ENCODE peak calls at places on chromosomes 7 and 10, in six cellular contexts. T is heart left ventricle, E is MM.1S, F is tibial nerve, Y is AG04450, G is esophagus squamous epithelium. N is an unnamed sample.

GRCh38 chr10:97907830-97908229 is 58.2 kb downstream of the GOLGA7B start:
- DNase-seq in T (no peak), E (no peak), F (no peak), Y (no peak), G (no peak), N (no peak)

GRCh38 chr10:35150335-35150734 is 23.7 kb downstream of the CREM start:
- DNase-seq in T (no peak), E (peak; percentile 17), F (no peak), Y (no peak), G (no peak), N (no peak)

GRCh38 chr10:547591-548081 is 141.8 kb downstream of the DIP2C start:
- DNase-seq in T (no peak), E (no peak), F (no peak), Y (no peak), G (no peak), N (no peak)

GRCh38 chr10:33799944-33800323 is 465.5 kb upstream of the NRP1 start:
- DNase-seq in T (no peak), E (no peak), F (no peak), Y (no peak), G (no peak), N (no peak)

GRCh38 chr7:137696376-137696775 is 150.4 kb downstream of the DGKI start:
- DNase-seq in T (no peak), E (no peak), F (no peak), Y (no peak), G (no peak), N (no peak)

GRCh38 chr10:78470267-78471103 is 436.8 kb downstream of the RPS24 start:
- DNase-seq in T (no peak), E (no peak), F (no peak), Y (no peak), G (no peak), N (no peak)

GRCh38 chr10:17616403-17617030 is 657 bp downstream of the HACD1 start:
- DNase-seq in T (peak; percentile 84), E (no peak), F (peak; percentile 24), Y (no peak), G (no peak), N (peak; percentile 41)

GRCh38 chr10:93461124-93461806 is 20.9 kb downstream of the MYOF start:
- DNase-seq in T (no peak), E (no peak), F (no peak), Y (no peak), G (no peak), N (no peak)

GRCh38 chr10:87816163-87816841 is 1.7 kb downstream of the ATAD1 start:
- DNase-seq in T (no peak), E (no peak), F (no peak), Y (no peak), G (no peak), N (no peak)

GRCh38 chr7:27611043-27611442 is 51.6 kb downstream of the HIBADH start:
- DNase-seq in T (no peak), E (no peak), F (no peak), Y (no peak), G (no peak), N (no peak)

GRCh38 chr7:75962607-75963382 is 31.6 kb downstream of the TMEM120A start:
- DNase-seq in T (no peak), E (no peak), F (no peak), Y (peak; percentile 21), G (no peak), N (no peak)

GRCh38 chr10:34549001-34549400 is 266.1 kb downstream of the PARD3 start:
- DNase-seq in T (no peak), E (no peak), F (no peak), Y (no peak), G (no peak), N (no peak)

GRCh38 chr7:128879939-128880746 is 17.5 kb downstream of the ATP6V1F start:
- DNase-seq in T (peak; percentile 77), E (no peak), F (no peak), Y (no peak), G (no peak), N (peak; percentile 85)

DNA sequence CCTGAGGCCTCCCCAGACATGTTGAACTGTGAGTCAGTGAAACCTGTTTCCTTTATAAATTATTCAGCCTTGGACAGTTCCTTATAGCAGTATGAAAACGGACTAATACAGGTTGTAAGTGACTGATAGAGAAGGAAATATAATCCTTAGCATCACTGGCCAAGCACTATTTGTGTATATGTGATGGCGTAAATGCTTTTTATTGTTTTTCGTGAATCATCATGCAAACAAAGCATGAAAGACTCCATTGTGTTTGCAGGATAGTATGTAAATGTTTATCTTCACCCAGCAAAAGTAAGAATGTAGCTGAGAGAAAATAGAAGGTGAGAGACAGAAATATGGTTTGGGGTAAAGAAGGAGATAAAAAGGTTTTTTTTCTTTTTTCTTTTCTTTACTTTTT is 92.5 kb upstream of the LRGUK start:
- DNase-seq in T (no peak), E (no peak), F (no peak), Y (no peak), G (no peak), N (no peak)
- H3K9me3 ChIP-seq in T (no peaks in the 10 kb centered on the region), E (no peaks in the 10 kb centered on the region), F (no peaks in the 10 kb centered on the region), Y (no peaks in the 10 kb centered on the region), G (no peaks in the 10 kb centered on the region), N (no peaks in the 10 kb centered on the region)

DNA sequence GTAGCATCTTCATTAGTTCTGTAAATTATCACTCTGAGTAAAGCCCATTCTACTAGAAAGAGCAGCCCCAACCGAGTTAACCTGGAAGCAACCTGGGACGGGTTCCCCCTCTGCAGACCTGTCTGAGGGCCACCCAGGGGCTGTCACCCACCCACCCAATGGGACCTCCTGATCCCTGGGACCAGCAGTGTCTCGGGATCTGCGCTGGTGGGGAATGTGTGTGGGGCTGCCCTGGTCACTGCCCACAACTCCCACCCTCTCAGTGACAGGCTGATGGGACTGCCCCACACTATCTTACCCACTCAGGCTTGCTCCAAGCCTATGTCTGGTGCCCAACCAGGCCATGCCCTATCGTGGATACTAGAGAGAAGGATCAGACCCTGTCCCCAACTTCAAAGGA is 215.0 kb downstream of the GRID1 start:
- DNase-seq in T (no peak), E (no peak), F (no peak), Y (no peak), G (no peak), N (no peak)
- H3K4me3 ChIP-seq in T (no peak overlapping the region), E (no peak overlapping the region), F (no peak overlapping the region), Y (no peak overlapping the region), G (no peak overlapping the region), N (no peak overlapping the region)

GRCh38 chr10:86691333-86692022 is 23.2 kb downstream of the LDB3 start:
- DNase-seq in T (peak; percentile 66), E (no peak), F (no peak), Y (no peak), G (no peak), N (no peak)

GRCh38 chr10:86692023-86692514 is 23.8 kb downstream of the LDB3 start:
- DNase-seq in T (no peak), E (no peak), F (no peak), Y (no peak), G (no peak), N (no peak)

GRCh38 chr10:86692664-86693063 is 24.4 kb downstream of the LDB3 start:
- DNase-seq in T (no peak), E (no peak), F (no peak), Y (no peak), G (no peak), N (no peak)

GRCh38 chr10:86693289-86693688 is 25.0 kb downstream of the LDB3 start:
- DNase-seq in T (no peak), E (no peak), F (no peak), Y (no peak), G (no peak), N (no peak)

DNA sequence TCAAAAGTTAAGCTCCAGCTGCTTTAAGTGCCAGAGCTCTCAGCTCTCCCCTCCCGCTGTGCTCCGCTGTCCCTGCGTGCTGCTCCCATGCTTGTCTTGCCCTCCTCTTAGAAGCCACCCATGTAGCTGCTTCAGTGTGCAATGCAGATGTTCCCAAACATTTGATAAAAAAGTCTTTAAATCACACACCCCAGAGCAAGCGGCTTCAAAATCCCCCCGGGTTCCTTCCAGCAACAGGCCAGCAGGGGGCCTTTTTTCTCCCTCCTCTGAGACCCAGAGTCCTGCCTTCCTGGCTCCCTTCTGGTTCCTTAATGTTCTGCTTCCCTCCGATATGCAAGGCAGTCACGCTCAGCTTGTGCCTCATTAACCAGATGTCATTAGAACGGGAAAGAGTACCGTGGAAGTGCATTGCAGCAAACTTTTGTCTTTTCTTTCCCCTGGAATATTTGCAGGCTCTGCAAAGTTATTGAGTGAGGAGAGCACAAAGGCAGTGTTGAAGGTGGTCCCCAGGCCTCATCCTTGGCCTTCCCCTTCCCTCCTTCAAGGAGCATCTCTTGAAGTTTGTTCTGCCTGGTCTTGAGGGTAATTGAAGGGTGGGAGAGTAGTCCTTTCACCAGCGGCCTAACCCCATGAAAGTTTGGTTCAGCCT is 25.5 kb downstream of the LDB3 start:
- DNase-seq in T (no peak), E (peak; percentile 25), F (no peak), Y (no peak), G (no peak), N (peak; percentile 71)
- TF ChIP-seq CTCF in T (peak; percentile 61), E (peak; percentile 50), F (peak; percentile 69), Y (peak; percentile 84), G (peak; percentile 53), N (peak; percentile 74)

GRCh38 chr7:64521409-64521984 is 41.4 kb downstream of the ZNF680 start:
- DNase-seq in T (no peak), E (no peak), F (no peak), Y (no peak), G (no peak), N (no peak)
- H3K9me3 ChIP-seq in T (peaks cover 3% of the 10 kb centered on the region), E (no peaks in the 10 kb centered on the region), F (no peaks in the 10 kb centered on the region), Y (peaks cover 4% of the 10 kb centered on the region), G (peaks cover 99% of the 10 kb centered on the region), N (peaks cover 5% of the 10 kb centered on the region)

GRCh38 chr7:139105037-139105382 is 4.5 kb downstream of the ZC3HAV1 start:
- DNase-seq in T (no peak), E (peak; percentile 38), F (no peak), Y (no peak), G (no peak), N (no peak)
- H3K4me3 ChIP-seq in T (peak overlapping the region; percentile 16), E (peak overlapping the region; percentile 97), F (no peak overlapping the region), Y (no peak overlapping the region), G (peak overlapping the region; percentile 95), N (no peak overlapping the region)

GRCh38 chr10:32650246-32650655 is 204.3 kb downstream of the CCDC7 start:
- DNase-seq in T (no peak), E (no peak), F (no peak), Y (no peak), G (no peak), N (no peak)

DNA sequence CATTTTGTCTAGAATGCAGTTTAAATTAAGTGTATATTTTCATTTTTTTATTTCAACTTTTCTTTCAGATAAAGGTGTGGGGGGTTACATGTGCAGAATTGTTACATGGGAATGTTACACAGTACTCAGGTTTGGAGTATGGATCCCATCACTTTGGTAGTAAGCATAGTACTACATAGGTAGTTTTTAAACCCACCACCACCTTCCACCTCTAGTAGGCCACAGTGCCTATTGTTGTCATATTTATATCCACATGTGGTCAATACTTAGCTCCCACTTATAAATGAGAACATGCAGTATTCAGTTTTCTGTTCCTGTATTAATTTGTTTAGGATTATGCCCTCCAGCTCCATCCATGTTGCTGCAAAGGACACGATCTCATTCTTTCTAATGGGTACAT is 200.6 kb downstream of the CCDC7 start:
- DNase-seq in T (no peak), E (no peak), F (no peak), Y (no peak), G (no peak), N (no peak)
- TF ChIP-seq CTCF in T (no peak), E (no peak), F (no peak), Y (no peak), G (no peak), N (no peak)

DNA sequence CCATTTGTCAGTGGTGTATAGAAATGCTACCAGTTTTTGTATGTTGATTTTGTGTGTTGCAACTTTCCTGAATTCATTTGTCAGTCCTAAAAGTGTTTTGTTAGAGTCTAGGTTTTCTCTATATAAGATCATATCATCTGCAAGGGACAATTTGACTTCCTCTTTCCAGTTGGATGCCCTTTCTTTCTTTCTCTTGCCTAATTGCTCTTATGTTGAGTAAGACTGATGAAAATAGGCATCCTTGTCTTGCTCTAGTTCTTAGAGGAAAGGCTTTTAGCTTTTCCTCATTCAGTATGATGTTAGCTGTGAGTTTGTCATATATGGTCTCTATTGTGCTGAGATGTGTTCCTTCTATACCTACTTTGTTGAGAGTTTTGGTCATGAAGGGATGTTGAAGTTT is 161.7 kb upstream of the TPK1 start:
- DNase-seq in T (no peak), E (no peak), F (no peak), Y (no peak), G (no peak), N (no peak)
- H3K9me3 ChIP-seq in T (peaks cover 4% of the 10 kb centered on the region), E (no peaks in the 10 kb centered on the region), F (no peaks in the 10 kb centered on the region), Y (peaks cover 20% of the 10 kb centered on the region), G (peaks cover 37% of the 10 kb centered on the region), N (peaks cover 2% of the 10 kb centered on the region)

N was measured in WERI-Rb-1.